ENCODE peak calls at places on chromosomes 5 and 9, in seven cellular contexts. J, C, D, K, O, L and V are unnamed samples.

GRCh38 chr9:77710965-77711657 is 63.0 kb upstream of the GNA14 start:
- DNase-seq in J (no peak), C (no peak), D (no peak), K (no peak), O (no peak), L (no peak), V (no peak)

GRCh38 chr5:139393497-139394122 is 1.3 kb downstream of the PROB1 start:
- DNase-seq in J (no peak), C (no peak), D (no peak), K (peak), O (no peak), L (no peak), V (no peak)

GRCh38 chr5:131589510-131590348 is 45.3 kb downstream of the RAPGEF6 start:
- DNase-seq in J (peak), C (peak), D (peak), K (peak), O (peak), L (peak), V (peak)

GRCh38 chr9:121861501-121862180 is 210.2 kb downstream of the DAB2IP start:
- DNase-seq in J (peak), C (peak), D (no peak), K (peak), O (peak), L (peak), V (no peak)

GRCh38 chr9:68825755-68826500 is 120.9 kb downstream of the PIP5K1B start:
- DNase-seq in J (no peak), C (no peak), D (no peak), K (no peak), O (peak), L (no peak), V (no peak)

GRCh38 chr5:93582677-93583524 is at the start of gene NR2F1:
- DNase-seq in J (peak), C (peak), D (no peak), K (peak), O (no peak), L (peak), V (peak)

GRCh38 chr5:181043285-181044092 is 3.4 kb downstream of the BTNL9 start:
- DNase-seq in J (no peak), C (no peak), D (no peak), K (no peak), O (no peak), L (peak), V (no peak)

GRCh38 chr9:97293207-97293721 is 14.2 kb upstream of the CCDC180 start:
- DNase-seq in J (peak), C (no peak), D (no peak), K (no peak), O (no peak), L (no peak), V (no peak)

GRCh38 chr9:8907863-8908262 is 1108.3 kb upstream of the DMAC1 start:
- DNase-seq in J (no peak), C (no peak), D (no peak), K (no peak), O (no peak), L (no peak), V (no peak)

GRCh38 chr9:134190232-134191121 is 26.1 kb upstream of the RNU6ATAC start:
- DNase-seq in J (no peak), C (no peak), D (no peak), K (peak), O (no peak), L (no peak), V (no peak)

GRCh38 chr5:146016764-146017484 is 80.5 kb downstream of the SH3RF2 start:
- DNase-seq in J (no peak), C (no peak), D (no peak), K (no peak), O (no peak), L (no peak), V (no peak)

GRCh38 chr9:81492710-81493447 is 196.5 kb downstream of the TLE1 start:
- DNase-seq in J (peak), C (no peak), D (no peak), K (no peak), O (no peak), L (no peak), V (no peak)

GRCh38 chr5:39775058-39775457 is 350.3 kb upstream of the DAB2 start:
- DNase-seq in J (no peak), C (no peak), D (no peak), K (no peak), O (no peak), L (no peak), V (no peak)

GRCh38 chr5:96961053-96961452 is 25.2 kb downstream of the LNPEP start:
- DNase-seq in J (no peak), C (no peak), D (peak), K (no peak), O (no peak), L (no peak), V (no peak)

GRCh38 chr5:60455589-60455988 is 244.4 kb downstream of the DEPDC1B start:
- DNase-seq in J (peak), C (no peak), D (no peak), K (no peak), O (no peak), L (no peak), V (no peak)

GRCh38 chr5:65290677-65291076 is 191.0 kb downstream of the ADAMTS6 start:
- DNase-seq in J (no peak), C (no peak), D (no peak), K (no peak), O (no peak), L (no peak), V (no peak)

GRCh38 chr5:65288657-65289056 is 193.1 kb downstream of the ADAMTS6 start:
- DNase-seq in J (peak), C (no peak), D (no peak), K (no peak), O (no peak), L (no peak), V (no peak)

DNA sequence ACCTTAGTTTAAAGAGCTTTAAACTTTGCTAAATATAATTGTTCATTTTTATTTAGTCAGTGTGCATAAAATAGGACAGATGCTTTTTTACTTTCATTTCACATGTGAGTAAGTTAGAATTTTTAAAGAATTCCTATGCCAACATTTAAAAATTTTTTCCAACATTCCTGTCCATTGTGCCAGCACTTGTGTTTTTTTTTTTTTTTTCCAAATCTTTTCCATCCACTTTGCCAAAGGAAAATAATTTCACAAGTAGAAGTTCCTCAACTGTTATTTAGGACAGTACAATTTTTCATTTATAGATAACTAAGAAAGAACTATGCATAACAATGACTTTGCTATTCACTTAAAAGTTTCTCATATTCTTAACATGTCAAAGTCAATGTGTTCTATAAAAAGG is 189.5 kb downstream of the ADAMTS6 start:
- DNase-seq in J (no peak), C (no peak), D (no peak), K (no peak), O (no peak), L (no peak), V (no peak)
- H3K4me3 ChIP-seq in J (no peak), C (no peak), D (no peak), K (no peak), O (no peak), L (no peak), V (no peak)

DNA sequence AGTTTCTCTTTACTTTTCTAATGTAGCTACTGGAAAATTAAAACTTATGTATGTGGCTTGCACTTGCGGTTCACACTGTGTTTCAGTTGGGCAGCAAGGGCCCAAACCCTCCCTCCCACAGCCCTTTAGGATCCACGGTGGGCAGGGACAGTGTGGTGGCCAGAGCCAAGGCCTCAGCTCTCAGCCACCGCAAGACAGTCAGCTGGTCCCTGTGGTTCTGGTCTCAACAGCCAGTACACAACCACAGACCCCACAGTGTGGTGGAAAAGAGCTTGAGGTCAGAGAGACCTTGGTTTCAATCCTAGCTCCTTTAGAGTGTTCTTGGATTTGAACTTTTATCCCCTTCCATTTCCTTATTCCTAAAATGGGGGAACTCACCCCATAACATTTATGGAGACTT is 153.0 kb upstream of the SMIM23 start:
- DNase-seq in J (no peak), C (no peak), D (no peak), K (no peak), O (no peak), L (no peak), V (no peak)
- TF ChIP-seq YY1 in J (no peak), C (no peak), D (no peak), K (no peak), O (no peak), L (no peak), V (no peak)

DNA sequence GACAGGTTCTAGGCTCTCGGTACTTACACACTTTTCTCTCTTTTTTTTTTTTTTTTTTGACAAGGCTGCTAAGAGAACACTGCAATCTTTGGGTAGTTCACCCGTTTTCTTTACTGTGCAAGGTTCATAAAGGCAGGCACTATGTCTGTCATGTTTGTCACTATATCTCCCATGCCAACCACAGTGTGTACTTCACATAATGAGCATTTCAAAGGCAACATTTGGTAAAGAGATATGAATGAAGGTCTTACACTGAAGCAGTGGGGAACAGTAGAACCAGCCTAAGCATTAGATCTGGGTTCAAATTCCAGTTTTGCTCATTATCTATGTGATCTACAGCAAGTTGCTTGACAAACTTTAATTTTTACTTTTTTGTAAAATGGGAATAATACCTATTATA is 1.5 kb upstream of the HMGCR start:
- DNase-seq in J (peak), C (no peak), D (no peak), K (no peak), O (no peak), L (no peak), V (no peak)
- H3K4me3 ChIP-seq in J (peak), C (no peak), D (no peak), K (no peak), O (no peak), L (no peak), V (no peak)

DNA sequence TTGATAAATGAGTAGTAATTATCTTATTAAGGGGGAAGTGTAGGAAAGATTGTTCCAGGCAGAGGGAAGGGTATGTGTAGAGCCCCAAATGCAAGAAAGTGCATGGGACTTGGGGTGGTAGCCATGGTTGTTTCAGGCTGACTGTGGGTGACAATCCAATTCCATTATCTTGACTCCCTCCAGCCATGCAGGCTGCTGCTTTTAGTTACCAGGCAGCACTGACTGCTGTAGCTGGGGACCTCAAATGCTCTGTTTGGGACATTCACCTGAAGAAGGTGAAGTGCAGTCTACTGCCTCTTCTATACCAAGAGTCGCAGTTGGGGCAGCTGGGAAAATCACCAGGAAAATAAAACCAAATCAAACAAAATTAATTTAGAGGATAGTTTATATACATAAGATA is 102.4 kb upstream of the NR3C1 start:
- DNase-seq in J (no peak), C (no peak), D (no peak), K (no peak), O (no peak), L (no peak), V (no peak)
- TF ChIP-seq YY1 in J (no peak), C (no peak), D (no peak), K (no peak), O (no peak), L (no peak), V (no peak)

GRCh38 chr5:37552770-37553719 is 173.9 kb downstream of the WDR70 start:
- DNase-seq in J (no peak), C (no peak), D (no peak), K (no peak), O (no peak), L (peak), V (no peak)

GRCh38 chr5:37553720-37554402 is 174.7 kb downstream of the WDR70 start:
- DNase-seq in J (no peak), C (no peak), D (no peak), K (no peak), O (no peak), L (no peak), V (no peak)

GRCh38 chr5:37554938-37555337 is 175.8 kb downstream of the WDR70 start:
- DNase-seq in J (peak), C (no peak), D (no peak), K (peak), O (peak), L (peak), V (no peak)

GRCh38 chr5:37554403-37554739 is 175.3 kb downstream of the WDR70 start:
- DNase-seq in J (no peak), C (no peak), D (no peak), K (no peak), O (no peak), L (no peak), V (no peak)

DNA sequence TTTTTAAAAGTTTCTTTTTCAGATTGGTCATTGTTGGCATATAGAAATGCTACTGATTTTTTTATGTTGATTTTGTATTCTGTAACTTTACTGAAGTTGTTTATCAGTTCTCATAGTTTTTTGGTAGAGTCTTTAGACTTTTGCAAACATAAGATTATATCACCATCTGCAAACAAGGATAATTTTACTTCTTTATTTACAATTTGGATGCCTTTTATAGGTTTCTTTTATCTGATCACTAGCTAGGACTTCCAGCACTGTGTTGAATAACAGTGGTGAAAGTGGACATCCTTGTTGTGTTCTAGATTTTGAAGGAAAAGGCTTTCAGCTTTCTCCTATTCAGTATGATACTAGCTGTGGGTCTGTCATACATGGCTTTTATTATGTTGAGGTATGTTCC is 170.3 kb downstream of the WDR70 start:
- DNase-seq in J (no peak), C (no peak), D (no peak), K (no peak), O (no peak), L (no peak), V (no peak)
- H3K4me3 ChIP-seq in J (no peak), C (no peak), D (no peak), K (no peak), O (no peak), L (no peak), V (no peak)

DNA sequence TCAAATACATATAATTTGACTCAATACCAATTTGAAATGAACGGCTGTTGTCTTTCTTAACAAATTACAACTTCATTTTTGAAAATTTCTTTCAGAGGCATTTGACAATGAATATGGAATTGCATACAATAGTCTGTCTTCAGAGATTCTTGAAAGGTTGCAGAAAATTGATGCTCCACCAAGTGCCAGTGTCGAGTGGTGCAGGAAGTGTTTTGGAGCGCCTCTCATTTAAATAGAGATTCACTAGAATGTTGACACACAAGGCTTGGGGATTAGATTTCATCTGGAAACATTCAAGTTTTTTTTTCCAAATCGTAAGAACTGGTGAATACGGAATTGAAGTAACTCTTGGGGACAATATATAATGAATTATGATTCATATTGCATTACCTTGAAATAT is 8.1 kb downstream of the RPS6 start:
- DNase-seq in J (no peak), C (no peak), D (no peak), K (peak), O (no peak), L (no peak), V (no peak)
- TF ChIP-seq YY1 in J (no peak), C (no peak), D (no peak), K (no peak), O (no peak), L (no peak), V (no peak)

GRCh38 chr5:72383280-72384205 is 63.4 kb downstream of the PTCD2 start:
- DNase-seq in J (no peak), C (no peak), D (no peak), K (no peak), O (no peak), L (no peak), V (no peak)
- H3K4me3 ChIP-seq in J (no peak), C (no peak), D (no peak), K (no peak), O (no peak), L (no peak), V (no peak)

GRCh38 chr5:151030377-151030776 is 10.0 kb downstream of the GPX3 start:
- DNase-seq in J (no peak), C (no peak), D (no peak), K (no peak), O (no peak), L (no peak), V (no peak)
- TF ChIP-seq YY1 in J (no peak), C (no peak), D (no peak), K (no peak), O (no peak), L (no peak), V (no peak)

GRCh38 chr9:131097948-131098278 is 1.6 kb downstream of the AIF1L start:
- DNase-seq in J (no peak), C (no peak), D (no peak), K (no peak), O (no peak), L (peak), V (no peak)

GRCh38 chr9:131098391-131099087 is 2.2 kb downstream of the AIF1L start:
- DNase-seq in J (no peak), C (no peak), D (no peak), K (no peak), O (no peak), L (no peak), V (no peak)

GRCh38 chr9:131096490-131097258 is at the start of gene AIF1L:
- DNase-seq in J (no peak), C (peak), D (no peak), K (peak), O (peak), L (peak), V (no peak)

GRCh38 chr9:131095666-131096489 is 453 bp upstream of the AIF1L start:
- DNase-seq in J (peak), C (peak), D (no peak), K (peak), O (peak), L (peak), V (peak)

GRCh38 chr9:131097259-131097947 is 1.1 kb downstream of the AIF1L start:
- DNase-seq in J (no peak), C (no peak), D (no peak), K (no peak), O (no peak), L (no peak), V (no peak)
- H3K4me3 ChIP-seq in J (peak), C (peak), D (no peak), K (no peak), O (peak), L (no peak), V (peak)